ENCODE peak calls at places on chromosomes 7 and 10, in four cellular contexts. Z, R, T and I are unnamed samples.

GRCh38 chr10:56181607-56182006 is 179.5 kb downstream of the ZWINT start:
- DNase-seq in Z (no peak), T (no peak), R (no peak), I (no peak)

GRCh38 chr7:1769286-1770200 is 99.5 kb downstream of the ELFN1 start:
- DNase-seq in Z (no peak), T (no peak), R (no peak), I (no peak)

GRCh38 chr10:102669206-102670064 is 25.2 kb downstream of the TRIM8 start:
- DNase-seq in R (peak), Z (no peak), T (peak), I (no peak)

GRCh38 chr7:118699222-118699621 is 474.7 kb downstream of the ANKRD7 start:
- DNase-seq in R (no peak), Z (no peak), T (no peak), I (no peak)

GRCh38 chr10:6346621-6347020 is 143.9 kb downstream of the PFKFB3 start:
- DNase-seq in Z (no peak), R (no peak), T (no peak), I (no peak)

GRCh38 chr10:21497177-21497807 is 28.2 kb downstream of the SKIDA1 start:
- DNase-seq in Z (peak), R (peak), T (peak), I (peak)

GRCh38 chr10:86648706-86649426 is 5.5 kb upstream of the OPN4 start:
- DNase-seq in T (no peak), R (peak), Z (no peak), I (no peak)

GRCh38 chr10:121694327-121694965 is 96.2 kb upstream of the FGFR2 start:
- DNase-seq in T (no peak), Z (no peak), R (no peak), I (no peak)

GRCh38 chr7:45574521-45575500 is 643 bp downstream of the ADCY1 start:
- DNase-seq in R (no peak), T (peak), Z (no peak), I (peak)

GRCh38 chr7:148723846-148724245 is 25.1 kb downstream of the CUL1 start:
- DNase-seq in R (no peak), Z (no peak), T (no peak), I (no peak)

GRCh38 chr7:148723166-148723559 is 24.5 kb downstream of the CUL1 start:
- DNase-seq in T (no peak), Z (no peak), R (no peak), I (no peak)

GRCh38 chr7:148721390-148721789 is 22.7 kb downstream of the CUL1 start:
- DNase-seq in T (no peak), R (no peak), Z (no peak), I (no peak)

GRCh38 chr7:148720472-148720871 is 21.8 kb downstream of the CUL1 start:
- DNase-seq in R (no peak), T (no peak), Z (no peak), I (no peak)

GRCh38 chr7:148722340-148723165 is 23.9 kb downstream of the CUL1 start:
- DNase-seq in R (peak), Z (no peak), T (no peak), I (no peak)
- TF ChIP-seq CTCF in R (no peak), Z (no peak), T (no peak), I (no peak)

DNA sequence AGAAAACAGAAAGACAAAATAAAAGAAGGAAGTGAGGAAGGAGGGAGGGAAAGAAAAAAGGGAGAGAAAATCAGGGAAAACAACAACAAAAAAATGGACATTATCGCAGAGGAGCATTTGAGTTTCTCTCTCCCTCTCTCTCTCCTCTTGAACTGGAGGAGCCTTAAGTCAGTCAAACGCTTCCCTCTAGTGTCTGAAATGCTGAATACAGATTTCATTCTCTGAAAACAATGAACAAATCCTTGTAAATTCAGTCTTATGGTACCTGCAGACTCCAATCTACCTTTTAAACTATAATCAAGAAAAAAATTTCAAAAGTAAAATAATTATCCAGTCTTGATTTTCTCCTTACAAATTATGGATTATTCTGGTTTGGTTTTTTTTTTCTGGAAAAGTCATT is 89.2 kb upstream of the PFKP start:
- DNase-seq in R (no peak), T (no peak), Z (no peak), I (peak)
- TF ChIP-seq CTCF in R (peak), T (peak), Z (no peak), I (peak)

GRCh38 chr7:103063895-103064294 is 10.7 kb downstream of the FBXL13 start:
- DNase-seq in Z (no peak), R (no peak), T (no peak), I (no peak)
- TF ChIP-seq CTCF in Z (no peak), R (no peak), T (no peak), I (no peak)

GRCh38 chr7:33059635-33060034 is 2.9 kb downstream of the NT5C3A start:
- DNase-seq in R (no peak), T (no peak), Z (no peak), I (no peak)

GRCh38 chr7:33065981-33066380 is 3.4 kb upstream of the NT5C3A start:
- DNase-seq in R (no peak), T (no peak), Z (no peak), I (no peak)

GRCh38 chr7:33061282-33061928 is 1.2 kb downstream of the NT5C3A start:
- DNase-seq in T (no peak), R (no peak), Z (no peak), I (no peak)

GRCh38 chr7:33062023-33062781 is at the start of gene NT5C3A:
- DNase-seq in R (peak), T (no peak), Z (no peak), I (no peak)

GRCh38 chr7:33062782-33063443 is 337 bp upstream of the NT5C3A start:
- DNase-seq in T (peak), R (peak), Z (peak), I (peak)
- TF ChIP-seq CTCF in T (no peak), R (no peak), Z (no peak), I (no peak)

DNA sequence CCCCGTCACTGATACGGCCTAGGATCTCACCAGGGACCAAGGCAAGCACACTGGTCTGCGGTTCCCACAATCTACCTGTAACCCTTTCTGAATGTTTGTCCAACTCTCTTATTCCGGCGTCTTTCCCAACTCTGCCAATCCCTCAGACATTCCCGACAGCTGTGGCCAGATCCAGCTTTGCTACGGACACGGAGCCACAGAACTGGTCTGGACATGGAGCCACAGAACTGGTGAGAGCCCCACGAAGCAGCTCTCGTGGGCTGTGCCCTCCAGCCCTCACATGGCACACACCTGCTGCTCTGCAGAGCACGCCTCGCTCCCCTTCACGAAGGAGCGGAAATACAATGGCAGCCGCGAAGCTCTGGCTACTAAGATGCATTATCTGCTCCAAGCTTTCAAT is 376.8 kb downstream of the DNAJB6 start:
- DNase-seq in Z (no peak), R (no peak), T (no peak), I (no peak)
- TF ChIP-seq CTCF in Z (no peak), R (no peak), T (no peak), I (no peak)